ENCODE peak calls at places on chromosomes 4 and X, in six cellular contexts. L is breast epithelium, C is SK-N-SH, G is nephron progenitor cell, K is ascending aorta, T is GM20000. A is an unnamed sample.

GRCh38 chrX:97126020-97126419 is 242.3 kb downstream of the RPA4 start:
- DNase-seq in L (no peak), C (no peak), G (no peak), K (no peak), T (no peak), A (no peak)

GRCh38 chr4:90159193-90159592 is 32.0 kb downstream of the CCSER1 start:
- DNase-seq in L (no peak), C (no peak), G (no peak), K (no peak), T (no peak), A (no peak)

GRCh38 chr4:93832097-93832496 is 3.5 kb downstream of the ATOH1 start:
- DNase-seq in L (no peak), C (no peak), G (no peak), K (no peak), T (no peak), A (no peak)

GRCh38 chrX:150990910-150991309 is 7.8 kb downstream of the HMGB3 start:
- DNase-seq in L (no peak), C (no peak), G (no peak), K (no peak), T (no peak), A (no peak)

GRCh38 chr4:1191621-1192020 is 19.2 kb upstream of the SPON2 start:
- DNase-seq in L (no peak), C (no peak), G (no peak), K (peak), T (no peak), A (no peak)

GRCh38 chrX:65821721-65822496 is 154.5 kb downstream of the MSN start:
- DNase-seq in L (no peak), C (no peak), G (no peak), K (no peak), T (peak), A (no peak)

GRCh38 chrX:81120936-81121351 is 80.8 kb downstream of the HMGN5 start:
- DNase-seq in L (no peak), C (peak), G (peak), K (no peak), T (peak), A (peak)

GRCh38 chrX:29661290-29661689 is 554.1 kb upstream of the MAGEB2 start:
- DNase-seq in L (no peak), C (no peak), G (no peak), K (no peak), T (no peak), A (no peak)

GRCh38 chr4:42570221-42570620 is 86.7 kb downstream of the ATP8A1 start:
- DNase-seq in L (peak), C (no peak), G (no peak), K (no peak), T (no peak), A (no peak)

GRCh38 chr4:161252520-161253141 is 911.2 kb downstream of the FSTL5 start:
- DNase-seq in L (no peak), C (no peak), G (no peak), K (no peak), T (peak), A (no peak)

GRCh38 chr4:64581422-64581821 is 172.2 kb upstream of the TECRL start:
- DNase-seq in L (no peak), C (no peak), G (no peak), K (no peak), T (no peak), A (no peak)

GRCh38 chr4:11415409-11416070 is 13.2 kb downstream of the HS3ST1 start:
- DNase-seq in L (no peak), C (no peak), G (no peak), K (no peak), T (peak), A (no peak)

GRCh38 chr4:177785000-177785399 is 342.8 kb upstream of the AGA start:
- DNase-seq in L (no peak), C (no peak), G (no peak), K (no peak), T (no peak), A (no peak)

GRCh38 chr4:5365071-5366008 is 314.1 kb downstream of the STK32B start:
- DNase-seq in L (no peak), C (no peak), G (no peak), K (no peak), T (no peak), A (no peak)

GRCh38 chr4:98363431-98363830 is 102.2 kb downstream of the RAP1GDS1 start:
- DNase-seq in L (no peak), C (no peak), G (no peak), K (no peak), T (no peak), A (no peak)

GRCh38 chr4:54254116-54254914 is 25.2 kb downstream of the PDGFRA start:
- DNase-seq in L (no peak), C (no peak), G (no peak), K (no peak), T (no peak), A (no peak)

GRCh38 chrX:106263817-106264216 is 95.7 kb downstream of the PWWP3B start:
- DNase-seq in L (no peak), C (no peak), G (no peak), K (no peak), T (no peak), A (no peak)

GRCh38 chr4:151584101-151584500 is 175.1 kb downstream of the FHIP1A start:
- DNase-seq in L (no peak), C (no peak), G (no peak), K (no peak), T (no peak), A (no peak)

GRCh38 chr4:95929448-95930064 is 89.7 kb downstream of the PDHA2 start:
- DNase-seq in L (no peak), C (no peak), G (no peak), K (no peak), T (no peak), A (no peak)

GRCh38 chrX:68708503-68709290 is 61.2 kb downstream of the STARD8 start:
- DNase-seq in L (no peak), C (no peak), G (no peak), K (no peak), T (no peak), A (no peak)

GRCh38 chr4:139919513-139919912 is 234.5 kb downstream of the MAML3 start:
- DNase-seq in L (no peak), C (no peak), G (no peak), K (no peak), T (no peak), A (no peak)

GRCh38 chrX:55709735-55710134 is 7.8 kb upstream of the RRAGB start:
- DNase-seq in L (no peak), C (no peak), G (no peak), K (no peak), T (no peak), A (no peak)

GRCh38 chrX:130176354-130176776 is 4.6 kb downstream of the RAB33A start:
- DNase-seq in L (no peak), C (no peak), G (no peak), K (no peak), T (peak), A (no peak)

GRCh38 chr4:129129143-129129542 is 33.2 kb downstream of the C4orf33 start:
- DNase-seq in L (no peak), C (no peak), G (no peak), K (no peak), T (no peak), A (no peak)

GRCh38 chr4:56976283-56976877 is 1.0 kb downstream of the NOA1 start:
- DNase-seq in L (no peak), C (no peak), G (peak), K (no peak), T (no peak), A (no peak)

DNA sequence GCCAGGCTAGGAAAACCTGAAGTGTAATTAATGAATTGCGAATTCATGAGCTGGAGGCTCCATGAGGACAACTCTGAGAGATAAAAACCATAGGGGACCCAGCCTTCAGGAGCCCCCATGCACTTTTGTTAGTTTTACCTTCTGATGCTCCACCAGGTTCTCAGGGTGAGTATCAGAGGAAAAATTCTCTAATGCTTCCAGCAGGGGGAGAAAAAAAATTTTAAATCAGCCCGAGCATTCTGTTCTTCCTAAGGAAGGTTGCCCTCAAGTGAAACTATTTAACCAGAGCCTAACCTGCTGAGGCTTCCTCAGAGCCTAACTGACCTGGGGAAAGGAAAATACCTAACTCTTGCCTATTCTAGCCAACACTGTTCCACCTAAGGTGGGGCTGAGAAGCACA is 552.6 kb downstream of the PPARGC1A start:
- DNase-seq in L (no peak), C (no peak), G (no peak), K (no peak), T (no peak), A (no peak)
- TF ChIP-seq CTCF in L (no peak), C (peak), G (no peak), K (no peak), T (no peak), A (peak)

DNA sequence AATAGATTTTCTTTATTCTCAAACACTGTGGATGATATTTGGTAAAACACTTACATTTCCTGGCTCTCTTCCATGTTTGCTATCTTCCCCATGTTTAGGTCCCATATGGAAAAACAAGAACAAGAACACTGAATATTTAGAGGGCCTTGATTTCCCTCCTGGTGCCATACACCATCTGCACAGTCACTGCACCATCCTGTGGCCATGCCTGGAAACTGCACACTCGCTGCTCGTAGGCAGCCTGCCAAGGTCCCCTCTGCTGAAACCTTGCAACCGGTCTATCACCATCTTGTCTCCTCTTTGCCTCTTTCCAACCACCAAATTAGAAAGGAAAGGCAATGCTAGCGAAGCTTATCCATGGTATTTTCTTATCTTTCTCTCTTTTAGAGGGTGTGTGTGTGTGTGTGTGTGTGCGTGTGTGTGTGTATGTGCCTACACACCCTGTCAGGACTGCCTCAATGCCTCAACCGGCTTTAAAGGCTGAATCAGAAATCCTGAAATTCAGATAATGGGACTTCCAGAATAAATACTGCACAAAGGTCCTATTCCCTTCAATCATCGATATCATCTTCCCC is 124.2 kb upstream of the MBNL3 start:
- DNase-seq in L (no peak), C (peak), G (peak), K (no peak), T (peak), A (peak)
- TF ChIP-seq CTCF in L (peak), C (peak), G (peak), K (no peak), T (peak), A (peak)

DNA sequence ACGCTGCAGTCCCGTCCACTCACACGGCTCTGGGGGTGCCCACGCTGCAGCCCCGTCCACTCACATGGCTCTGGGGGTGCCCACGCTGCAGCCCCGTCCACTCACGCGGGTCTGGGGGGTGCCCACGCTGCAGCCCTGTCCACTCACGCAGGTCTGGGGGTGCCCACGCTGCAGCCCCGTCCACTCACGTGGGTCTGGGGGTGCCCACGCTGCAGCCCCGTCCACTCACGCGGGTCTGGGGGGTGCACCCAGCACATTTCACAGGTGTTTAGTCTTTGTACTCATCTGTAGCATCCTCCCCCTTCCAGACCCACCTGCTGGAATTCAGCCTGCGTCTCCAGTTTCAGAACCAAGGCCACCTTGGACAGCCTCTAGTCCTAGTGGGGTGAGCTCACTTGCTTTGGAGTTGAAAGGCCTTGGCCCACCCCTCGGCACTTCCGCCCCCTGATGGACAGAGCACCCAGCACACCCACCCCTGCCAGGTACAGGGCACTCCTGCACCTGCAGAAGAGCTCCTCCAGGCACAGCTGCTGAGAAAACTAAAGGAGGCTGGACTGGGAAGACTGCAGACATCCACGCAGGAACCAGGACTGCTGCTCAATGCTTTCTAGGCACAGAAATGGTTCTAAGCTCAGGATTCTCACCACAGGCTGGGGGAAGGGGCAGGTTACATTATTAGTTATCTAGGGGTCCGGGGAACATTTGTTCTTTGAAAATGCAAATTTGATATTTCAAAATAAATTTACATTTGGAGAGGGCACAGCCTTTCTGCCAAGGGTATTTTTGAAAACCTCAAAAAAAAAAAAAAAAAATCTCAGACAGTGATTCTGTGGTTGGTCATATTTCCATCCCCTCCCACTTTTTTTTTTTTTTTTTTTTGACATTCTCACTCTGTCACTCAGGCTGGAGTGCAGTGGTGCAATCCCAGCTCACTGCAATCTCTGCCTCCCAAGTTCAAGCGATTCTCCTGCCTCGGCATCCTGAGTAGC is 72.8 kb downstream of the ABLIM2 start:
- DNase-seq in L (no peak), C (no peak), G (no peak), K (no peak), T (no peak), A (no peak)
- TF ChIP-seq CTCF in L (no peak), C (no peak), G (no peak), K (no peak), T (no peak), A (no peak)

GRCh38 chrX:101462892-101463291 is 22.4 kb upstream of the ARMCX4 start:
- DNase-seq in L (no peak), C (peak), G (no peak), K (no peak), T (no peak), A (no peak)
- TF ChIP-seq CTCF in L (no peak), C (peak), G (no peak), K (no peak), T (no peak), A (peak)